ENCODE peak calls at places on chromosomes 16 and 17, in ten cellular contexts. A is OCI-LY7; I is SK-N-SH; F is anterior cingulate cortex; E is CD8-positive, alpha-beta memory T cell; C is NCI-H82; H is lung; U is NCI-H345; D is cardiac muscle cell; M is HCT116. J is an unnamed sample.

GRCh38 chr17:59617141-59617757 is 2.4 kb upstream of the CLTC start:
- DNase-seq in A (no peak), I (no peak), F (no peak), E (no peak), C (no peak), H (no peak), U (no peak), D (no peak), M (no peak), J (no peak)

GRCh38 chr16:4675864-4676786 is 17.2 kb upstream of the NUDT16L1 start:
- DNase-seq in A (no peak), I (no peak), F (no peak), E (peak), C (no peak), H (no peak), U (no peak), D (no peak), M (no peak), J (peak)

GRCh38 chr16:8685617-8686016 is 11.2 kb downstream of the ABAT start:
- DNase-seq in A (no peak), I (no peak), F (no peak), E (no peak), C (no peak), H (no peak), U (no peak), D (no peak), M (no peak), J (no peak)

GRCh38 chr17:11900103-11900502 is 97.2 kb downstream of the ZNF18 start:
- DNase-seq in A (no peak), I (no peak), F (no peak), E (no peak), C (no peak), H (no peak), U (no peak), D (peak), M (no peak), J (no peak)

GRCh38 chr17:2374549-2375285 is 26.1 kb downstream of the MNT start:
- DNase-seq in A (no peak), I (no peak), F (no peak), E (no peak), C (no peak), H (no peak), U (no peak), D (no peak), M (no peak), J (no peak)

GRCh38 chr16:84925092-84925772 is 86.1 kb downstream of the ZDHHC7 start:
- DNase-seq in A (peak), I (peak), F (peak), E (peak), C (peak), H (peak), U (peak), D (peak), M (peak), J (peak)

GRCh38 chr16:54648575-54648974 is 282.1 kb upstream of the IRX5 start:
- DNase-seq in A (no peak), I (no peak), F (no peak), E (no peak), C (no peak), H (no peak), U (no peak), D (no peak), M (no peak), J (no peak)

GRCh38 chr16:13376174-13376573 is 474.8 kb downstream of the SHISA9 start:
- DNase-seq in A (no peak), I (no peak), F (no peak), E (no peak), C (no peak), H (no peak), U (no peak), D (no peak), M (no peak), J (no peak)

GRCh38 chr16:69311533-69312388 is 611 bp downstream of the VPS4A start:
- DNase-seq in A (peak), I (peak), F (no peak), E (no peak), C (peak), H (no peak), U (peak), D (peak), M (no peak), J (no peak)

GRCh38 chr17:74670329-74670728 is 42.4 kb downstream of the CD300LF start:
- DNase-seq in A (no peak), I (no peak), F (no peak), E (no peak), C (no peak), H (no peak), U (no peak), D (no peak), M (no peak), J (no peak)

GRCh38 chr17:728911-729310 is 3.5 kb upstream of the TLCD3A start:
- DNase-seq in A (no peak), I (no peak), F (no peak), E (no peak), C (no peak), H (no peak), U (no peak), D (no peak), M (no peak), J (no peak)

GRCh38 chr17:7685533-7686220 is 1.6 kb downstream of the TP53 start:
- DNase-seq in A (peak), I (peak), F (peak), E (peak), C (peak), H (peak), U (peak), D (peak), M (peak), J (peak)

GRCh38 chr17:70629902-70630301 is 460.6 kb downstream of the KCNJ2 start:
- DNase-seq in A (peak), I (peak), F (peak), E (no peak), C (peak), H (no peak), U (no peak), D (peak), M (no peak), J (no peak)

GRCh38 chr16:62392698-62393097 is 356.5 kb upstream of the CDH8 start:
- DNase-seq in A (no peak), I (no peak), F (no peak), E (no peak), C (no peak), H (no peak), U (no peak), D (no peak), M (no peak), J (no peak)

GRCh38 chr17:2222901-2223616 is 80.5 kb downstream of the SMG6 start:
- DNase-seq in A (no peak), I (no peak), F (no peak), E (peak), C (peak), H (peak), U (no peak), D (peak), M (no peak), J (peak)

GRCh38 chr17:29181226-29181625 is 1.0 kb upstream of the MYO18A start:
- DNase-seq in A (no peak), I (no peak), F (no peak), E (no peak), C (no peak), H (no peak), U (no peak), D (no peak), M (no peak), J (no peak)

GRCh38 chr17:40596261-40596919 is 31.1 kb upstream of the CCR7 start:
- DNase-seq in A (peak), I (peak), F (no peak), E (no peak), C (peak), H (no peak), U (peak), D (no peak), M (peak), J (no peak)